ENCODE peak calls at places on chromosomes 11 and 22, in ten cellular contexts. E, D, L, Z, F, A, S, P, Y and H are unnamed samples.

GRCh38 chr11:1873048-1873812 is 18.5 kb downstream of the PRR33 start:
- DNase-seq in L (no peak), P (no peak), E (no peak), Z (no peak), A (no peak), S (peak), F (no peak), Y (no peak), D (peak), H (peak)

GRCh38 chr11:118212781-118213565 is 11.8 kb downstream of the JAML start:
- DNase-seq in S (no peak), F (no peak), L (no peak), P (no peak), Z (no peak), E (no peak), D (no peak), Y (no peak), A (no peak), H (no peak)

GRCh38 chr11:88484873-88485621 is 147.5 kb upstream of the CTSC start:
- DNase-seq in S (peak), Z (peak), D (peak), F (peak), P (peak), E (no peak), L (no peak), Y (peak), A (no peak), H (peak)

GRCh38 chr11:9057032-9057431 is 34.4 kb downstream of the SCUBE2 start:
- DNase-seq in S (no peak), Y (no peak), E (no peak), P (no peak), L (no peak), F (no peak), D (peak), Z (no peak), A (no peak), H (no peak)

GRCh38 chr11:70398834-70399680 is 728 bp downstream of the CTTN start:
- DNase-seq in F (no peak), Y (no peak), E (no peak), Z (no peak), P (peak), S (peak), L (no peak), D (no peak), A (peak), H (peak)

GRCh38 chr11:123052884-123053721 is 8.8 kb downstream of the HSPA8 start:
- DNase-seq in L (no peak), Y (no peak), S (no peak), D (no peak), F (no peak), Z (no peak), A (no peak), P (no peak), E (no peak), H (no peak)

GRCh38 chr11:111120691-111121090 is 124.8 kb upstream of the POU2AF2 start:
- DNase-seq in P (no peak), Y (no peak), Z (no peak), L (no peak), A (no peak), D (no peak), E (no peak), S (no peak), F (no peak), H (no peak)

GRCh38 chr22:35489225-35489624 is 51.4 kb upstream of the RASD2 start:
- DNase-seq in F (peak), A (no peak), Y (no peak), E (no peak), P (no peak), D (peak), L (no peak), S (no peak), Z (no peak), H (no peak)

GRCh38 chr11:72583616-72584292 is 90.5 kb downstream of the PDE2A start:
- DNase-seq in L (no peak), D (no peak), Z (no peak), S (peak), P (no peak), F (no peak), Y (no peak), A (no peak), E (no peak), H (peak)

GRCh38 chr11:120817131-120817530 is 206.8 kb upstream of the TBCEL start:
- DNase-seq in A (no peak), D (no peak), Z (no peak), F (no peak), S (no peak), L (no peak), Y (no peak), E (no peak), P (no peak), H (no peak)

GRCh38 chr11:58618215-58618614 is 4.2 kb upstream of the CNTF start:
- DNase-seq in L (no peak), D (no peak), S (no peak), Y (no peak), F (no peak), E (no peak), Z (no peak), A (no peak), P (no peak), H (no peak)

GRCh38 chr11:10487002-10487647 is 32.1 kb downstream of the AMPD3 start:
- DNase-seq in S (no peak), L (peak), Y (no peak), Z (no peak), E (no peak), A (no peak), D (no peak), F (no peak), P (no peak), H (no peak)

GRCh38 chr22:46058591-46059519 is 81.9 kb upstream of the WNT7B start:
- DNase-seq in F (no peak), A (peak), Z (no peak), S (peak), Y (no peak), E (no peak), L (peak), P (no peak), D (peak), H (peak)

GRCh38 chr22:50403701-50404101 is 60.6 kb downstream of the PPP6R2 start:
- DNase-seq in F (no peak), Y (no peak), E (no peak), P (no peak), D (no peak), Z (no peak), S (no peak), L (peak), A (peak), H (peak)

GRCh38 chr11:129386795-129387390 is 11.2 kb downstream of the BARX2 start:
- DNase-seq in S (no peak), L (no peak), P (no peak), A (no peak), E (no peak), Y (no peak), F (no peak), Z (no peak), D (peak), H (no peak)

GRCh38 chr11:57779275-57779674 is 17.7 kb downstream of the CTNND1 start:
- DNase-seq in L (no peak), S (no peak), P (peak), Z (peak), E (no peak), D (peak), F (peak), Y (no peak), A (no peak), H (no peak)

GRCh38 chr11:113373306-113373705 is 14.3 kb upstream of the ANKK1 start:
- DNase-seq in E (no peak), F (no peak), Y (no peak), D (peak), L (no peak), A (no peak), Z (no peak), P (no peak), S (no peak), H (no peak)

GRCh38 chr11:114219559-114220349 is 76.4 kb upstream of the NNMT start:
- DNase-seq in D (peak), P (peak), S (no peak), E (no peak), Z (no peak), L (peak), Y (no peak), F (no peak), A (no peak), H (no peak)

GRCh38 chr11:60993611-60994010 is 22.1 kb downstream of the CD6 start:
- DNase-seq in Y (no peak), E (no peak), A (no peak), F (no peak), L (no peak), D (no peak), P (no peak), Z (no peak), S (no peak), H (no peak)

GRCh38 chr11:125074511-125075241 is 11.6 kb downstream of the SLC37A2 start:
- DNase-seq in S (no peak), P (no peak), E (no peak), Y (no peak), F (no peak), D (no peak), A (no peak), Z (no peak), L (no peak), H (no peak)

GRCh38 chr11:27367881-27368280 is 4.9 kb upstream of the CCDC34 start:
- DNase-seq in L (no peak), D (no peak), P (no peak), Z (no peak), S (no peak), Y (no peak), E (no peak), F (no peak), A (no peak), H (no peak)

GRCh38 chr11:12075822-12076821 is 34.3 kb upstream of the MICAL2 start:
- DNase-seq in Z (peak), F (no peak), D (peak), P (no peak), Y (no peak), A (peak), E (no peak), S (no peak), L (peak), H (no peak)

GRCh38 chr22:47736166-47737034 is 974.0 kb downstream of the TBC1D22A start:
- DNase-seq in A (no peak), P (no peak), F (peak), E (no peak), S (no peak), D (no peak), Y (no peak), L (no peak), Z (no peak), H (no peak)

GRCh38 chr22:39941661-39942060 is 18.5 kb upstream of the TMA7B start:
- DNase-seq in F (no peak), Z (no peak), A (no peak), D (no peak), S (no peak), E (no peak), P (no peak), Y (no peak), L (no peak), H (no peak)

GRCh38 chr22:45094826-45095225 is 68.9 kb upstream of the NUP50 start:
- DNase-seq in D (peak), F (no peak), L (no peak), S (no peak), A (no peak), Y (no peak), Z (no peak), E (no peak), P (no peak), H (no peak)

GRCh38 chr11:112177610-112178009 is 2.3 kb downstream of the BCO2 start:
- DNase-seq in E (no peak), P (no peak), F (no peak), Z (no peak), S (no peak), D (no peak), Y (no peak), L (no peak), A (no peak), H (no peak)

GRCh38 chr11:44751066-44751465 is 24.3 kb downstream of the TSPAN18 start:
- DNase-seq in A (no peak), Z (no peak), P (no peak), E (no peak), Y (no peak), S (no peak), F (no peak), L (peak), D (no peak), H (no peak)

GRCh38 chr11:96949464-96949863 is 559.7 kb downstream of the JRKL start:
- DNase-seq in A (no peak), S (no peak), Y (no peak), Z (no peak), L (no peak), F (no peak), P (no peak), E (no peak), D (no peak), H (no peak)

GRCh38 chr11:121884601-121885000 is 231.4 kb downstream of the BLID start:
- DNase-seq in A (no peak), L (no peak), P (no peak), D (no peak), Z (no peak), E (no peak), S (no peak), Y (no peak), F (no peak), H (no peak)

GRCh38 chr11:121887564-121887963 is 228.5 kb downstream of the BLID start:
- DNase-seq in D (no peak), F (no peak), Y (no peak), S (no peak), L (no peak), Z (no peak), E (no peak), P (peak), A (no peak), H (no peak)

GRCh38 chr11:121889168-121889567 is 226.8 kb downstream of the BLID start:
- DNase-seq in L (no peak), P (no peak), Y (no peak), F (no peak), S (no peak), D (peak), E (no peak), Z (no peak), A (peak), H (no peak)

GRCh38 chr11:121886956-121887355 is 229.1 kb downstream of the BLID start:
- DNase-seq in A (no peak), D (no peak), Z (no peak), P (no peak), L (no peak), Y (no peak), E (no peak), S (no peak), F (no peak), H (no peak)

GRCh38 chr11:121886005-121886739 is 229.8 kb downstream of the BLID start:
- DNase-seq in S (no peak), A (peak), E (no peak), P (peak), D (peak), F (no peak), Z (no peak), Y (no peak), L (peak), H (no peak)
- H3K27ac ChIP-seq in S (no peak), A (peak), E (no peak), P (no peak), D (no peak), F (no peak), Z (no peak), Y (no peak), L (no peak), H (no peak)

GRCh38 chr11:66677599-66678375 is at the start of gene RBM4B:
- DNase-seq in A (peak), Y (peak), F (peak), E (peak), Z (peak), L (peak), D (peak), P (peak), S (peak), H (peak)

GRCh38 chr11:66676279-66676919 is 1.3 kb downstream of the RBM4B start:
- DNase-seq in L (no peak), Z (no peak), Y (no peak), D (no peak), A (no peak), F (no peak), E (no peak), P (no peak), S (peak), H (no peak)

GRCh38 chr11:66670816-66671215 is 6.9 kb downstream of the RBM4B start:
- DNase-seq in F (no peak), P (no peak), D (no peak), E (no peak), L (no peak), Y (no peak), A (no peak), Z (no peak), S (no peak), H (no peak)

GRCh38 chr11:66676931-66677598 is 622 bp downstream of the RBM4B start:
- DNase-seq in Z (no peak), P (no peak), L (no peak), D (peak), E (no peak), A (no peak), Y (no peak), S (no peak), F (no peak), H (no peak)

GRCh38 chr11:66674964-66675602 is 2.6 kb downstream of the RBM4B start:
- DNase-seq in L (no peak), F (no peak), P (no peak), Z (no peak), S (no peak), Y (no peak), A (no peak), E (no peak), D (no peak), H (no peak)
- H3K4me3 ChIP-seq in L (no peak), F (no peak), P (no peak), Z (no peak), S (no peak), Y (peak), A (no peak), E (no peak), D (peak), H (no peak)

GRCh38 chr11:19603771-19604170 is 108.9 kb upstream of the NAV2 start:
- DNase-seq in E (no peak), F (no peak), A (no peak), Z (no peak), L (no peak), Y (no peak), D (no peak), S (no peak), P (no peak), H (no peak)

GRCh38 chr11:19604679-19605375 is 107.8 kb upstream of the NAV2 start:
- DNase-seq in D (no peak), E (no peak), P (no peak), S (no peak), A (no peak), L (no peak), Z (no peak), Y (no peak), F (no peak), H (no peak)

GRCh38 chr11:19606856-19607655 is 105.6 kb upstream of the NAV2 start:
- DNase-seq in F (no peak), Z (no peak), D (no peak), S (no peak), P (no peak), E (no peak), Y (no peak), L (no peak), A (no peak), H (no peak)

GRCh38 chr11:19605500-19606371 is 106.9 kb upstream of the NAV2 start:
- DNase-seq in E (no peak), Z (no peak), F (no peak), A (no peak), S (no peak), D (peak), L (peak), P (no peak), Y (no peak), H (no peak)

DNA sequence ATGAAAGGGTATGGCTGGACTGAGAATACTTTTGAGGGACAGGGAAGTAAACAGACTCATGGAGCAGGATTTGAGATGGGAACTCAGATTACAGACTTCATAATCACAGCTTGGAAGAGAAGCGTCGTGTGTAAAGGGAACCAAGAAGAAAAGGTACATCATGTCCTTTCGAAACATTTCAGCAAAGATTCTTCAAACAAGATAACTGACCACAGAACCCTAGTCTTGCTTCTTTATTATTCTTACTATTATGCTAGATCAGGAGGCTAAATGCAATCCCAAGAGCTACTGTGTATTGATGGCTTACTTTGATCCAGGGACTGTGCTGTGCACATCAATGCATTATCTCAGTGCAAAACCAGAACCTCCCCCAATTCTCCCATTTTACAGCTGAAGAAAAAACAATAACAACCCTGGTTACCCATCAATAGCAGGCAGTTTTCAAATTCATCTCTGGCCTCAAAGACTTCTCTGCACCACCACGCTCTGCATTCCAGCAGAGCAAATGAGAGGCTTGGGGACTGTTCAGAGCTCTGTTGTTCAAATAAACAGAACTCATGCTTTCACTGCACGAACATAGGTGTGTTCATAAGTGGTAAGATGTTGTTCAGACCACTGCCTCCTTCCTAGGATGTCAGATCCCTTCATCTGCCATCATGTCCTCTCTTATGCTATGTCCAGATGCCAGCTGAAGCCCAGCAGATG is 104.8 kb upstream of the NAV2 start:
- DNase-seq in F (no peak), P (no peak), A (no peak), D (no peak), Z (no peak), Y (no peak), S (no peak), E (no peak), L (no peak), H (no peak)
- H3K27ac ChIP-seq in F (no peak), P (no peak), A (no peak), D (no peak), Z (no peak), Y (no peak), S (no peak), E (no peak), L (no peak), H (no peak)

GRCh38 chr22:38842512-38843200 is 1.2 kb downstream of the NPTXR start:
- DNase-seq in E (no peak), Z (no peak), A (no peak), D (no peak), L (no peak), Y (no peak), S (no peak), F (no peak), P (no peak), H (no peak)

GRCh38 chr22:38841635-38842034 is 2.2 kb downstream of the NPTXR start:
- DNase-seq in L (no peak), Y (no peak), Z (no peak), P (no peak), F (no peak), S (no peak), A (no peak), E (no peak), D (no peak), H (no peak)

GRCh38 chr22:38844661-38845367 is 986 bp upstream of the NPTXR start:
- DNase-seq in D (no peak), P (no peak), Y (no peak), A (no peak), E (no peak), F (no peak), L (no peak), Z (no peak), S (no peak), H (peak)

GRCh38 chr22:38843716-38844660 is at the start of gene NPTXR:
- DNase-seq in Y (no peak), E (peak), L (peak), F (no peak), Z (peak), S (peak), D (peak), P (peak), A (peak), H (no peak)

DNA sequence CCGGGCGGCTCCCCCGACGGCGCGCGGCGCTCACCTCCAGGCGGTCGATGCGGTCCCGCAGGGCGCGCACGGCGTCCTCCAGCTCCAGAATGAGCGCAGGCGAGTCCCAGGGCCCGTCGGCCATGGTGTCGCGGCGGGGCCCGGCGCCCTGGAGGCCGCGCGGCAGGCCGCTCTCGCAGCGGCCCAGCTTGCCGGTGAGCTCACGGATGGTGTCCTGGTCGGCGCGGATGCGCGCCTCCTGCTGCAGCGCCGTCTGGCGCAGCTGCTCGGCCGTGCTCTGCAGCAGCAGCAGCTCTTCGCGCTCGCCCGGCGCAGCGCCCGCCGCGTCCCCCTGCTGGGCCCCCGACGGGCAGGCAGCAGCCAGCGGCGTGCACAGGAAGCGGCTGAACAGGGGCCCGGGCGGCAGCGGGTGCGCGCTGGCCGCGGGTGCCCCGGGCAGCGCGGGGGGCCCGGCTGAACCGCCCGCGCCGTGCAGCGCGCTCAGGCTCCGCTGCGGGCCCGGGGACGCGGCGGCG is 570 bp downstream of the NPTXR start:
- DNase-seq in Z (peak), A (peak), E (peak), Y (no peak), P (peak), F (peak), D (peak), S (peak), L (no peak), H (peak)
- H3K4me3 ChIP-seq in Z (peak), A (peak), E (peak), Y (no peak), P (peak), F (peak), D (peak), S (peak), L (peak), H (peak)